ENCODE peak calls at places on chromosomes 1 and 21, in six cellular contexts. One of them, this sample, is unnamed.

GRCh38 chr1:21058035-21058793 is 118.5 kb downstream of the EIF4G3 start:
- DNase-seq in WERI-Rb-1: no peak
- DNase-seq in tibial nerve: no peak
- DNase-seq in pancreas: no peak
- DNase-seq in brain microvascular endothelial cell: no peak
- DNase-seq in CD4-positive, alpha-beta T cell: no peak
- DNase-seq in this sample: no peak

GRCh38 chr1:7644906-7645750 is 126.0 kb upstream of the VAMP3 start:
- DNase-seq in WERI-Rb-1: peak; percentile 35
- DNase-seq in tibial nerve: no peak
- DNase-seq in pancreas: peak; percentile 87
- DNase-seq in brain microvascular endothelial cell: no peak
- DNase-seq in CD4-positive, alpha-beta T cell: no peak
- DNase-seq in this sample: no peak

GRCh38 chr1:100430368-100430767 is 78.1 kb downstream of the CDC14A start:
- DNase-seq in WERI-Rb-1: no peak
- DNase-seq in tibial nerve: no peak
- DNase-seq in pancreas: no peak
- DNase-seq in brain microvascular endothelial cell: no peak
- DNase-seq in CD4-positive, alpha-beta T cell: no peak
- DNase-seq in this sample: no peak

GRCh38 chr1:116401646-116402176 is 28.7 kb downstream of the ATP1A1 start:
- DNase-seq in WERI-Rb-1: no peak
- DNase-seq in tibial nerve: no peak
- DNase-seq in pancreas: no peak
- DNase-seq in brain microvascular endothelial cell: no peak
- DNase-seq in CD4-positive, alpha-beta T cell: no peak
- DNase-seq in this sample: no peak

GRCh38 chr1:84086189-84086588 is 57.9 kb upstream of the PRKACB start:
- DNase-seq in WERI-Rb-1: no peak
- DNase-seq in tibial nerve: no peak
- DNase-seq in pancreas: peak; percentile 46
- DNase-seq in brain microvascular endothelial cell: no peak
- DNase-seq in CD4-positive, alpha-beta T cell: no peak
- DNase-seq in this sample: no peak

GRCh38 chr1:246492611-246493245 is 14.4 kb downstream of the SMYD3 start:
- DNase-seq in WERI-Rb-1: peak; percentile 91
- DNase-seq in tibial nerve: peak; percentile 54
- DNase-seq in pancreas: peak; percentile 53
- DNase-seq in brain microvascular endothelial cell: peak; percentile 65
- DNase-seq in CD4-positive, alpha-beta T cell: no peak
- DNase-seq in this sample: peak; percentile 65

GRCh38 chr1:118159578-118159977 is 25.4 kb downstream of the SPAG17 start:
- DNase-seq in WERI-Rb-1: no peak
- DNase-seq in tibial nerve: no peak
- DNase-seq in pancreas: no peak
- DNase-seq in brain microvascular endothelial cell: no peak
- DNase-seq in CD4-positive, alpha-beta T cell: no peak
- DNase-seq in this sample: no peak

GRCh38 chr1:202124107-202124506 is 1.4 kb downstream of the GPR37L1 start:
- DNase-seq in WERI-Rb-1: peak; percentile 76
- DNase-seq in tibial nerve: no peak
- DNase-seq in pancreas: no peak
- DNase-seq in brain microvascular endothelial cell: no peak
- DNase-seq in CD4-positive, alpha-beta T cell: no peak
- DNase-seq in this sample: no peak

GRCh38 chr1:230032882-230033281 is 34.2 kb upstream of the GALNT2 start:
- DNase-seq in WERI-Rb-1: no peak
- DNase-seq in tibial nerve: no peak
- DNase-seq in pancreas: no peak
- DNase-seq in brain microvascular endothelial cell: no peak
- DNase-seq in CD4-positive, alpha-beta T cell: no peak
- DNase-seq in this sample: no peak

GRCh38 chr1:2231667-2232254 is 3.6 kb downstream of the SKI start:
- DNase-seq in WERI-Rb-1: no peak
- DNase-seq in tibial nerve: peak; percentile 89
- DNase-seq in pancreas: peak; percentile 83
- DNase-seq in brain microvascular endothelial cell: peak; percentile 85
- DNase-seq in CD4-positive, alpha-beta T cell: peak; percentile 83
- DNase-seq in this sample: peak; percentile 60

GRCh38 chr1:89198081-89198480 is 661 bp downstream of the GBP4 start:
- DNase-seq in WERI-Rb-1: no peak
- DNase-seq in tibial nerve: no peak
- DNase-seq in pancreas: no peak
- DNase-seq in brain microvascular endothelial cell: no peak
- DNase-seq in CD4-positive, alpha-beta T cell: no peak
- DNase-seq in this sample: no peak

GRCh38 chr1:241606544-241606943 is 33.6 kb downstream of the CHML start:
- DNase-seq in WERI-Rb-1: no peak
- DNase-seq in tibial nerve: no peak
- DNase-seq in pancreas: no peak
- DNase-seq in brain microvascular endothelial cell: no peak
- DNase-seq in CD4-positive, alpha-beta T cell: no peak
- DNase-seq in this sample: no peak

GRCh38 chr1:84621553-84621952 is 47.3 kb upstream of the CTBS start:
- DNase-seq in WERI-Rb-1: no peak
- DNase-seq in tibial nerve: no peak
- DNase-seq in pancreas: no peak
- DNase-seq in brain microvascular endothelial cell: no peak
- DNase-seq in CD4-positive, alpha-beta T cell: no peak
- DNase-seq in this sample: no peak

GRCh38 chr1:10838541-10838940 is 42.1 kb upstream of the CASZ1 start:
- DNase-seq in WERI-Rb-1: no peak
- DNase-seq in tibial nerve: no peak
- DNase-seq in pancreas: no peak
- DNase-seq in brain microvascular endothelial cell: no peak
- DNase-seq in CD4-positive, alpha-beta T cell: no peak
- DNase-seq in this sample: no peak

GRCh38 chr1:207031016-207031415 is 1.5 kb downstream of the C1orf116 start:
- DNase-seq in WERI-Rb-1: no peak
- DNase-seq in tibial nerve: no peak
- DNase-seq in pancreas: no peak
- DNase-seq in brain microvascular endothelial cell: no peak
- DNase-seq in CD4-positive, alpha-beta T cell: no peak
- DNase-seq in this sample: no peak

GRCh38 chr1:207028884-207029283 is 3.7 kb downstream of the C1orf116 start:
- DNase-seq in WERI-Rb-1: no peak
- DNase-seq in tibial nerve: no peak
- DNase-seq in pancreas: no peak
- DNase-seq in brain microvascular endothelial cell: no peak
- DNase-seq in CD4-positive, alpha-beta T cell: no peak
- DNase-seq in this sample: no peak

GRCh38 chr1:207031632-207032258 is 811 bp downstream of the C1orf116 start:
- DNase-seq in WERI-Rb-1: no peak
- DNase-seq in tibial nerve: no peak
- DNase-seq in pancreas: no peak
- DNase-seq in brain microvascular endothelial cell: no peak
- DNase-seq in CD4-positive, alpha-beta T cell: no peak
- DNase-seq in this sample: no peak

GRCh38 chr1:207029991-207030521 is 2.5 kb downstream of the C1orf116 start:
- DNase-seq in WERI-Rb-1: no peak
- DNase-seq in tibial nerve: no peak
- DNase-seq in pancreas: no peak
- DNase-seq in brain microvascular endothelial cell: no peak
- DNase-seq in CD4-positive, alpha-beta T cell: no peak
- DNase-seq in this sample: no peak

GRCh38 chr1:207030522-207031009 is 2.0 kb downstream of the C1orf116 start:
- DNase-seq in WERI-Rb-1: no peak
- DNase-seq in tibial nerve: no peak
- DNase-seq in pancreas: no peak
- DNase-seq in brain microvascular endothelial cell: no peak
- DNase-seq in CD4-positive, alpha-beta T cell: no peak
- DNase-seq in this sample: no peak
- H3K27ac ChIP-seq in WERI-Rb-1: no peak overlapping the region
- H3K27ac ChIP-seq in tibial nerve: no peak overlapping the region
- H3K27ac ChIP-seq in pancreas: peak overlapping the region; percentile 92
- H3K27ac ChIP-seq in brain microvascular endothelial cell: no peak overlapping the region
- H3K27ac ChIP-seq in CD4-positive, alpha-beta T cell: no peak overlapping the region
- H3K27ac ChIP-seq in this sample: no peak overlapping the region

DNA sequence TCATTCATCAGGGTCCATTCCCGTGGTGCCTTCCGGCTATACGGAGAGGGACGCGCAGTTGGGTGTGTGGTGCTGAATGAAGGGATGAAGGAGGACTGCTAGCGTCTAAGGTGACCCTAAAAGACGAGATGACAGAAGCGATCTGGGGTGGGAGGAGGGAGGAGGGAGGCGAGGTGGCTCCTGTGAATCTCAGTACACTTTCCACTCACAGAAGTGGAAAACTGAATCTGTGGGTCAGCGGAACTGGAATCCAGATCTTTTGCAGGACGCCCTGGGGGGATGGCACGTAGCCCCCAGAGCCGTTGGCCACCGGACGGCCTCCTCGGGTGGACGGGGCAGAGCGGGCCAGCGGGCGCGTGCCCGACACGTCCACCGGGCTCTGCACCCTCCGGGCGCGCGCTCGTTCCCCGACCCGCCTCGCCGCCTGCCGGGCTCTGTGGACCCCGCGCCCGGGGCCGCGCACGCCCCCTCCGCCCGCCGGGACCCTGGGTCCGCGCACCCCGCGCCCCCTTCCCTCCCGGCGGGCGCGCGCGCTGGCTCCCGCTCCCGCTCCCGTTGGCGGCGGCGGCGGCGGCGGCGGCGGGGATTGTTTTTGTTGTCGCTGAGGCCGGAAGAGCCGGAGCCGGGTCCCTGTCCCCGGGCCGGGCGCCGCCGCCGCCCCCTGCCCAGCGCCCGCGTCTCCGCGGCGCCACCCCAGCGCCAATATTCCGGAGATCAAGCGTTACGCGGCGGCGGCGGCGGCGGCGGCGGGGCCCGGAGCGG is at the start of gene AGO4:
- DNase-seq in WERI-Rb-1: peak; percentile 74
- DNase-seq in tibial nerve: peak; percentile 19
- DNase-seq in pancreas: peak; percentile 75
- DNase-seq in brain microvascular endothelial cell: peak; percentile 29
- DNase-seq in CD4-positive, alpha-beta T cell: peak; percentile 44
- DNase-seq in this sample: peak; percentile 49
- H3K27me3 ChIP-seq in WERI-Rb-1: no peaks in the 10 kb centered on the region
- H3K27me3 ChIP-seq in tibial nerve: no peaks in the 10 kb centered on the region
- H3K27me3 ChIP-seq in pancreas: no peaks in the 10 kb centered on the region
- H3K27me3 ChIP-seq in brain microvascular endothelial cell: no peaks in the 10 kb centered on the region
- H3K27me3 ChIP-seq in CD4-positive, alpha-beta T cell: no peaks in the 10 kb centered on the region
- H3K27me3 ChIP-seq in this sample: no peaks in the 10 kb centered on the region

GRCh38 chr21:16423921-16424320 is 694.1 kb downstream of the USP25 start:
- DNase-seq in WERI-Rb-1: no peak
- DNase-seq in tibial nerve: no peak
- DNase-seq in pancreas: no peak
- DNase-seq in brain microvascular endothelial cell: no peak
- DNase-seq in CD4-positive, alpha-beta T cell: no peak
- DNase-seq in this sample: no peak
- H3K27ac ChIP-seq in WERI-Rb-1: no peak overlapping the region
- H3K27ac ChIP-seq in tibial nerve: peak overlapping the region; percentile 83
- H3K27ac ChIP-seq in pancreas: no peak overlapping the region
- H3K27ac ChIP-seq in brain microvascular endothelial cell: no peak overlapping the region
- H3K27ac ChIP-seq in CD4-positive, alpha-beta T cell: no peak overlapping the region
- H3K27ac ChIP-seq in this sample: peak overlapping the region; percentile 13

GRCh38 chr1:46546210-46546609 is 5.2 kb downstream of the KNCN start:
- DNase-seq in WERI-Rb-1: no peak
- DNase-seq in tibial nerve: no peak
- DNase-seq in pancreas: peak; percentile 19
- DNase-seq in brain microvascular endothelial cell: no peak
- DNase-seq in CD4-positive, alpha-beta T cell: no peak
- DNase-seq in this sample: no peak

GRCh38 chr1:46543761-46544560 is 7.5 kb downstream of the KNCN start:
- DNase-seq in WERI-Rb-1: no peak
- DNase-seq in tibial nerve: no peak
- DNase-seq in pancreas: peak; percentile 47
- DNase-seq in brain microvascular endothelial cell: no peak
- DNase-seq in CD4-positive, alpha-beta T cell: no peak
- DNase-seq in this sample: no peak

GRCh38 chr1:46545784-46546183 is 5.7 kb downstream of the KNCN start:
- DNase-seq in WERI-Rb-1: no peak
- DNase-seq in tibial nerve: no peak
- DNase-seq in pancreas: no peak
- DNase-seq in brain microvascular endothelial cell: no peak
- DNase-seq in CD4-positive, alpha-beta T cell: no peak
- DNase-seq in this sample: no peak

GRCh38 chr1:46544561-46545240 is 6.7 kb downstream of the KNCN start:
- DNase-seq in WERI-Rb-1: no peak
- DNase-seq in tibial nerve: no peak
- DNase-seq in pancreas: peak; percentile 25
- DNase-seq in brain microvascular endothelial cell: no peak
- DNase-seq in CD4-positive, alpha-beta T cell: no peak
- DNase-seq in this sample: no peak

GRCh38 chr1:46543382-46543760 is 8.1 kb downstream of the KNCN start:
- DNase-seq in WERI-Rb-1: no peak
- DNase-seq in tibial nerve: no peak
- DNase-seq in pancreas: no peak
- DNase-seq in brain microvascular endothelial cell: no peak
- DNase-seq in CD4-positive, alpha-beta T cell: no peak
- DNase-seq in this sample: no peak
- H3K27me3 ChIP-seq in WERI-Rb-1: no peaks in the 10 kb centered on the region
- H3K27me3 ChIP-seq in tibial nerve: peaks cover 38% of the 10 kb centered on the region
- H3K27me3 ChIP-seq in pancreas: no peaks in the 10 kb centered on the region
- H3K27me3 ChIP-seq in brain microvascular endothelial cell: peaks cover 53% of the 10 kb centered on the region
- H3K27me3 ChIP-seq in CD4-positive, alpha-beta T cell: peaks cover 53% of the 10 kb centered on the region
- H3K27me3 ChIP-seq in this sample: peaks cover 46% of the 10 kb centered on the region

This sample was measured in SJSA1.